ENCODE peak calls at places on chromosomes 11 and 22, in six cellular contexts. One of them, this sample, is unnamed.

GRCh38 chr11:102833731-102834130 is 9.7 kb downstream of the MMP3 start:
- DNase-seq in endothelial cell: no peak
- DNase-seq in activated T-cell treated with anti-CD3 and anti-CD28 coated beads for 1 hour: no peak
- DNase-seq in HEK293T: no peak
- DNase-seq in stimulated activated CD4-positive, alpha-beta T cell treated with anti-CD3 and anti-CD28 coated beads, Interleukin-2, amount 100 ng/mL, for 48 hours: no peak
- DNase-seq in ascending aorta: no peak
- DNase-seq in this sample: no peak

GRCh38 chr11:69194396-69194795 is 38.7 kb downstream of the SMIM38 start:
- DNase-seq in endothelial cell: no peak
- DNase-seq in HEK293T: no peak
- DNase-seq in activated T-cell treated with anti-CD3 and anti-CD28 coated beads for 1 hour: no peak
- DNase-seq in ascending aorta: no peak
- DNase-seq in stimulated activated CD4-positive, alpha-beta T cell treated with anti-CD3 and anti-CD28 coated beads, Interleukin-2, amount 100 ng/mL, for 48 hours: no peak
- DNase-seq in this sample: no peak

GRCh38 chr11:73452726-73453125 is 76.5 kb downstream of the RELT start:
- DNase-seq in HEK293T: no peak
- DNase-seq in stimulated activated CD4-positive, alpha-beta T cell treated with anti-CD3 and anti-CD28 coated beads, Interleukin-2, amount 100 ng/mL, for 48 hours: no peak
- DNase-seq in endothelial cell: no peak
- DNase-seq in ascending aorta: no peak
- DNase-seq in activated T-cell treated with anti-CD3 and anti-CD28 coated beads for 1 hour: no peak
- DNase-seq in this sample: no peak

GRCh38 chr11:110773442-110773841 is 61.2 kb upstream of the ARHGAP20 start:
- DNase-seq in HEK293T: no peak
- DNase-seq in endothelial cell: no peak
- DNase-seq in activated T-cell treated with anti-CD3 and anti-CD28 coated beads for 1 hour: no peak
- DNase-seq in ascending aorta: no peak
- DNase-seq in stimulated activated CD4-positive, alpha-beta T cell treated with anti-CD3 and anti-CD28 coated beads, Interleukin-2, amount 100 ng/mL, for 48 hours: no peak
- DNase-seq in this sample: no peak

GRCh38 chr11:122048401-122048800 is 67.6 kb downstream of the BLID start:
- DNase-seq in HEK293T: no peak
- DNase-seq in endothelial cell: no peak
- DNase-seq in stimulated activated CD4-positive, alpha-beta T cell treated with anti-CD3 and anti-CD28 coated beads, Interleukin-2, amount 100 ng/mL, for 48 hours: no peak
- DNase-seq in activated T-cell treated with anti-CD3 and anti-CD28 coated beads for 1 hour: no peak
- DNase-seq in ascending aorta: no peak
- DNase-seq in this sample: no peak

GRCh38 chr11:128497057-128497957 is 90.1 kb downstream of the ETS1 start:
- DNase-seq in ascending aorta: peak
- DNase-seq in endothelial cell: no peak
- DNase-seq in HEK293T: no peak
- DNase-seq in activated T-cell treated with anti-CD3 and anti-CD28 coated beads for 1 hour: no peak
- DNase-seq in stimulated activated CD4-positive, alpha-beta T cell treated with anti-CD3 and anti-CD28 coated beads, Interleukin-2, amount 100 ng/mL, for 48 hours: no peak
- DNase-seq in this sample: no peak

GRCh38 chr11:117691206-117691490 is 105.9 kb downstream of the DSCAML1 start:
- DNase-seq in ascending aorta: no peak
- DNase-seq in activated T-cell treated with anti-CD3 and anti-CD28 coated beads for 1 hour: no peak
- DNase-seq in stimulated activated CD4-positive, alpha-beta T cell treated with anti-CD3 and anti-CD28 coated beads, Interleukin-2, amount 100 ng/mL, for 48 hours: no peak
- DNase-seq in HEK293T: no peak
- DNase-seq in endothelial cell: no peak
- DNase-seq in this sample: no peak

GRCh38 chr22:23767673-23768548 is at the start of gene CHCHD10:
- DNase-seq in activated T-cell treated with anti-CD3 and anti-CD28 coated beads for 1 hour: peak
- DNase-seq in endothelial cell: peak
- DNase-seq in stimulated activated CD4-positive, alpha-beta T cell treated with anti-CD3 and anti-CD28 coated beads, Interleukin-2, amount 100 ng/mL, for 48 hours: peak
- DNase-seq in HEK293T: peak
- DNase-seq in ascending aorta: peak
- DNase-seq in this sample: peak

GRCh38 chr22:50696799-50697561 is 24.4 kb downstream of the SHANK3 start:
- DNase-seq in stimulated activated CD4-positive, alpha-beta T cell treated with anti-CD3 and anti-CD28 coated beads, Interleukin-2, amount 100 ng/mL, for 48 hours: no peak
- DNase-seq in endothelial cell: no peak
- DNase-seq in activated T-cell treated with anti-CD3 and anti-CD28 coated beads for 1 hour: no peak
- DNase-seq in HEK293T: peak
- DNase-seq in ascending aorta: peak
- DNase-seq in this sample: no peak

GRCh38 chr11:12581923-12582322 is 92.3 kb upstream of the TEAD1 start:
- DNase-seq in endothelial cell: no peak
- DNase-seq in activated T-cell treated with anti-CD3 and anti-CD28 coated beads for 1 hour: no peak
- DNase-seq in ascending aorta: no peak
- DNase-seq in HEK293T: no peak
- DNase-seq in stimulated activated CD4-positive, alpha-beta T cell treated with anti-CD3 and anti-CD28 coated beads, Interleukin-2, amount 100 ng/mL, for 48 hours: no peak
- DNase-seq in this sample: no peak

GRCh38 chr22:48238018-48238915 is 1475.8 kb downstream of the TBC1D22A start:
- DNase-seq in HEK293T: no peak
- DNase-seq in ascending aorta: no peak
- DNase-seq in activated T-cell treated with anti-CD3 and anti-CD28 coated beads for 1 hour: no peak
- DNase-seq in endothelial cell: no peak
- DNase-seq in stimulated activated CD4-positive, alpha-beta T cell treated with anti-CD3 and anti-CD28 coated beads, Interleukin-2, amount 100 ng/mL, for 48 hours: no peak
- DNase-seq in this sample: no peak

GRCh38 chr11:98711011-98711410 is 309.7 kb upstream of the CNTN5 start:
- DNase-seq in endothelial cell: no peak
- DNase-seq in activated T-cell treated with anti-CD3 and anti-CD28 coated beads for 1 hour: no peak
- DNase-seq in ascending aorta: no peak
- DNase-seq in HEK293T: no peak
- DNase-seq in stimulated activated CD4-positive, alpha-beta T cell treated with anti-CD3 and anti-CD28 coated beads, Interleukin-2, amount 100 ng/mL, for 48 hours: no peak
- DNase-seq in this sample: no peak

GRCh38 chr22:43566561-43567332 is 154.9 kb downstream of the MPPED1 start:
- DNase-seq in activated T-cell treated with anti-CD3 and anti-CD28 coated beads for 1 hour: no peak
- DNase-seq in ascending aorta: no peak
- DNase-seq in HEK293T: no peak
- DNase-seq in stimulated activated CD4-positive, alpha-beta T cell treated with anti-CD3 and anti-CD28 coated beads, Interleukin-2, amount 100 ng/mL, for 48 hours: no peak
- DNase-seq in endothelial cell: no peak
- DNase-seq in this sample: no peak

GRCh38 chr11:1370186-1371025 is 19.3 kb upstream of the BRSK2 start:
- DNase-seq in stimulated activated CD4-positive, alpha-beta T cell treated with anti-CD3 and anti-CD28 coated beads, Interleukin-2, amount 100 ng/mL, for 48 hours: no peak
- DNase-seq in activated T-cell treated with anti-CD3 and anti-CD28 coated beads for 1 hour: no peak
- DNase-seq in endothelial cell: no peak
- DNase-seq in ascending aorta: no peak
- DNase-seq in HEK293T: no peak
- DNase-seq in this sample: no peak

GRCh38 chr11:47415949-47416472 is 7.6 kb downstream of the SLC39A13 start:
- DNase-seq in ascending aorta: peak
- DNase-seq in HEK293T: no peak
- DNase-seq in activated T-cell treated with anti-CD3 and anti-CD28 coated beads for 1 hour: no peak
- DNase-seq in endothelial cell: no peak
- DNase-seq in stimulated activated CD4-positive, alpha-beta T cell treated with anti-CD3 and anti-CD28 coated beads, Interleukin-2, amount 100 ng/mL, for 48 hours: no peak
- DNase-seq in this sample: no peak

GRCh38 chr11:122036022-122036421 is 80.0 kb downstream of the BLID start:
- DNase-seq in HEK293T: no peak
- DNase-seq in stimulated activated CD4-positive, alpha-beta T cell treated with anti-CD3 and anti-CD28 coated beads, Interleukin-2, amount 100 ng/mL, for 48 hours: no peak
- DNase-seq in ascending aorta: no peak
- DNase-seq in endothelial cell: no peak
- DNase-seq in activated T-cell treated with anti-CD3 and anti-CD28 coated beads for 1 hour: no peak
- DNase-seq in this sample: no peak

GRCh38 chr11:68081691-68082090 is 39.5 kb downstream of the CHKA start:
- DNase-seq in endothelial cell: no peak
- DNase-seq in stimulated activated CD4-positive, alpha-beta T cell treated with anti-CD3 and anti-CD28 coated beads, Interleukin-2, amount 100 ng/mL, for 48 hours: no peak
- DNase-seq in HEK293T: no peak
- DNase-seq in ascending aorta: no peak
- DNase-seq in activated T-cell treated with anti-CD3 and anti-CD28 coated beads for 1 hour: no peak
- DNase-seq in this sample: no peak

GRCh38 chr22:48268771-48269552 is 1506.5 kb downstream of the TBC1D22A start:
- DNase-seq in endothelial cell: no peak
- DNase-seq in HEK293T: no peak
- DNase-seq in activated T-cell treated with anti-CD3 and anti-CD28 coated beads for 1 hour: no peak
- DNase-seq in stimulated activated CD4-positive, alpha-beta T cell treated with anti-CD3 and anti-CD28 coated beads, Interleukin-2, amount 100 ng/mL, for 48 hours: no peak
- DNase-seq in ascending aorta: no peak
- DNase-seq in this sample: no peak

GRCh38 chr11:120651396-120651795 is 139.8 kb downstream of the GRIK4 start:
- DNase-seq in stimulated activated CD4-positive, alpha-beta T cell treated with anti-CD3 and anti-CD28 coated beads, Interleukin-2, amount 100 ng/mL, for 48 hours: no peak
- DNase-seq in endothelial cell: no peak
- DNase-seq in HEK293T: no peak
- DNase-seq in activated T-cell treated with anti-CD3 and anti-CD28 coated beads for 1 hour: no peak
- DNase-seq in ascending aorta: no peak
- DNase-seq in this sample: no peak

GRCh38 chr11:27218498-27219038 is 144.4 kb downstream of the CCDC34 start:
- DNase-seq in activated T-cell treated with anti-CD3 and anti-CD28 coated beads for 1 hour: no peak
- DNase-seq in HEK293T: no peak
- DNase-seq in endothelial cell: no peak
- DNase-seq in stimulated activated CD4-positive, alpha-beta T cell treated with anti-CD3 and anti-CD28 coated beads, Interleukin-2, amount 100 ng/mL, for 48 hours: no peak
- DNase-seq in ascending aorta: no peak
- DNase-seq in this sample: no peak

GRCh38 chr11:125423247-125423849 is 72.7 kb downstream of the FEZ1 start:
- DNase-seq in endothelial cell: no peak
- DNase-seq in stimulated activated CD4-positive, alpha-beta T cell treated with anti-CD3 and anti-CD28 coated beads, Interleukin-2, amount 100 ng/mL, for 48 hours: no peak
- DNase-seq in activated T-cell treated with anti-CD3 and anti-CD28 coated beads for 1 hour: no peak
- DNase-seq in ascending aorta: no peak
- DNase-seq in HEK293T: peak
- DNase-seq in this sample: no peak

GRCh38 chr11:57905439-57905838 is 118.2 kb upstream of the OR9Q1 start:
- DNase-seq in ascending aorta: no peak
- DNase-seq in endothelial cell: no peak
- DNase-seq in HEK293T: no peak
- DNase-seq in stimulated activated CD4-positive, alpha-beta T cell treated with anti-CD3 and anti-CD28 coated beads, Interleukin-2, amount 100 ng/mL, for 48 hours: no peak
- DNase-seq in activated T-cell treated with anti-CD3 and anti-CD28 coated beads for 1 hour: no peak
- DNase-seq in this sample: no peak

GRCh38 chr11:122862091-122862490 is 20.5 kb upstream of the JHY start:
- DNase-seq in endothelial cell: no peak
- DNase-seq in ascending aorta: no peak
- DNase-seq in activated T-cell treated with anti-CD3 and anti-CD28 coated beads for 1 hour: no peak
- DNase-seq in HEK293T: no peak
- DNase-seq in stimulated activated CD4-positive, alpha-beta T cell treated with anti-CD3 and anti-CD28 coated beads, Interleukin-2, amount 100 ng/mL, for 48 hours: no peak
- DNase-seq in this sample: no peak

GRCh38 chr11:57709802-57710367 is 2.1 kb downstream of the MED19 start:
- DNase-seq in ascending aorta: no peak
- DNase-seq in HEK293T: no peak
- DNase-seq in activated T-cell treated with anti-CD3 and anti-CD28 coated beads for 1 hour: no peak
- DNase-seq in stimulated activated CD4-positive, alpha-beta T cell treated with anti-CD3 and anti-CD28 coated beads, Interleukin-2, amount 100 ng/mL, for 48 hours: no peak
- DNase-seq in endothelial cell: no peak
- DNase-seq in this sample: no peak

GRCh38 chr11:46134540-46134939 is 13.3 kb upstream of the PHF21A start:
- DNase-seq in ascending aorta: no peak
- DNase-seq in stimulated activated CD4-positive, alpha-beta T cell treated with anti-CD3 and anti-CD28 coated beads, Interleukin-2, amount 100 ng/mL, for 48 hours: no peak
- DNase-seq in HEK293T: peak
- DNase-seq in activated T-cell treated with anti-CD3 and anti-CD28 coated beads for 1 hour: no peak
- DNase-seq in endothelial cell: no peak
- DNase-seq in this sample: no peak

GRCh38 chr11:65438257-65439151 is 15.9 kb downstream of the NEAT1 start:
- DNase-seq in stimulated activated CD4-positive, alpha-beta T cell treated with anti-CD3 and anti-CD28 coated beads, Interleukin-2, amount 100 ng/mL, for 48 hours: no peak
- DNase-seq in ascending aorta: peak
- DNase-seq in endothelial cell: no peak
- DNase-seq in activated T-cell treated with anti-CD3 and anti-CD28 coated beads for 1 hour: no peak
- DNase-seq in HEK293T: no peak
- DNase-seq in this sample: no peak

GRCh38 chr22:42688241-42688913 is 32.3 kb downstream of the A4GALT start:
- DNase-seq in HEK293T: peak
- DNase-seq in endothelial cell: peak
- DNase-seq in activated T-cell treated with anti-CD3 and anti-CD28 coated beads for 1 hour: no peak
- DNase-seq in ascending aorta: peak
- DNase-seq in stimulated activated CD4-positive, alpha-beta T cell treated with anti-CD3 and anti-CD28 coated beads, Interleukin-2, amount 100 ng/mL, for 48 hours: no peak
- DNase-seq in this sample: no peak

GRCh38 chr11:110093407-110094297 is 460 bp downstream of the ZC3H12C start:
- DNase-seq in activated T-cell treated with anti-CD3 and anti-CD28 coated beads for 1 hour: no peak
- DNase-seq in stimulated activated CD4-positive, alpha-beta T cell treated with anti-CD3 and anti-CD28 coated beads, Interleukin-2, amount 100 ng/mL, for 48 hours: no peak
- DNase-seq in endothelial cell: peak
- DNase-seq in HEK293T: peak
- DNase-seq in ascending aorta: peak
- DNase-seq in this sample: peak

GRCh38 chr22:23752090-23752691 is 1.3 kb upstream of the ZNF70 start:
- DNase-seq in HEK293T: no peak
- DNase-seq in ascending aorta: no peak
- DNase-seq in stimulated activated CD4-positive, alpha-beta T cell treated with anti-CD3 and anti-CD28 coated beads, Interleukin-2, amount 100 ng/mL, for 48 hours: no peak
- DNase-seq in endothelial cell: no peak
- DNase-seq in activated T-cell treated with anti-CD3 and anti-CD28 coated beads for 1 hour: no peak
- DNase-seq in this sample: no peak

GRCh38 chr11:44634401-44635281 is 69.2 kb downstream of the CD82 start:
- DNase-seq in activated T-cell treated with anti-CD3 and anti-CD28 coated beads for 1 hour: no peak
- DNase-seq in ascending aorta: peak
- DNase-seq in endothelial cell: no peak
- DNase-seq in stimulated activated CD4-positive, alpha-beta T cell treated with anti-CD3 and anti-CD28 coated beads, Interleukin-2, amount 100 ng/mL, for 48 hours: no peak
- DNase-seq in HEK293T: peak
- DNase-seq in this sample: no peak

GRCh38 chr11:67441082-67441683 is 2.1 kb downstream of the CORO1B start:
- DNase-seq in stimulated activated CD4-positive, alpha-beta T cell treated with anti-CD3 and anti-CD28 coated beads, Interleukin-2, amount 100 ng/mL, for 48 hours: no peak
- DNase-seq in endothelial cell: no peak
- DNase-seq in activated T-cell treated with anti-CD3 and anti-CD28 coated beads for 1 hour: no peak
- DNase-seq in HEK293T: no peak
- DNase-seq in ascending aorta: no peak
- DNase-seq in this sample: no peak

GRCh38 chr11:1358286-1358685 is 31.4 kb upstream of the BRSK2 start:
- DNase-seq in activated T-cell treated with anti-CD3 and anti-CD28 coated beads for 1 hour: no peak
- DNase-seq in HEK293T: no peak
- DNase-seq in stimulated activated CD4-positive, alpha-beta T cell treated with anti-CD3 and anti-CD28 coated beads, Interleukin-2, amount 100 ng/mL, for 48 hours: no peak
- DNase-seq in endothelial cell: no peak
- DNase-seq in ascending aorta: no peak
- DNase-seq in this sample: no peak

GRCh38 chr11:130318031-130318673 is 3.4 kb upstream of the ZBTB44 start:
- DNase-seq in ascending aorta: no peak
- DNase-seq in endothelial cell: no peak
- DNase-seq in activated T-cell treated with anti-CD3 and anti-CD28 coated beads for 1 hour: no peak
- DNase-seq in HEK293T: no peak
- DNase-seq in stimulated activated CD4-positive, alpha-beta T cell treated with anti-CD3 and anti-CD28 coated beads, Interleukin-2, amount 100 ng/mL, for 48 hours: no peak
- DNase-seq in this sample: no peak